ENCODE peak calls at places on chromosomes 1 and 21, in six cellular contexts. One of them, this sample, is unnamed.

GRCh38 chr1:9410737-9411297 is 118.1 kb downstream of the SPSB1 start:
- DNase-seq in epithelial cell of prostate: no peak
- DNase-seq in AG04450: no peak
- DNase-seq in fibroblast of lung: peak
- DNase-seq in psoas muscle: no peak
- DNase-seq in CD8-positive, alpha-beta T cell: no peak
- DNase-seq in this sample: no peak

GRCh38 chr21:46369520-46370235 is 45.7 kb downstream of the PCNT start:
- DNase-seq in epithelial cell of prostate: no peak
- DNase-seq in fibroblast of lung: no peak
- DNase-seq in CD8-positive, alpha-beta T cell: no peak
- DNase-seq in AG04450: no peak
- DNase-seq in psoas muscle: no peak
- DNase-seq in this sample: no peak

GRCh38 chr1:15843826-15844572 is 3.5 kb upstream of the SPEN start:
- DNase-seq in psoas muscle: no peak
- DNase-seq in AG04450: no peak
- DNase-seq in CD8-positive, alpha-beta T cell: no peak
- DNase-seq in epithelial cell of prostate: no peak
- DNase-seq in fibroblast of lung: peak
- DNase-seq in this sample: no peak

GRCh38 chr1:225655509-225656258 is 2.8 kb upstream of the ENAH start:
- DNase-seq in fibroblast of lung: peak
- DNase-seq in epithelial cell of prostate: peak
- DNase-seq in AG04450: peak
- DNase-seq in CD8-positive, alpha-beta T cell: no peak
- DNase-seq in psoas muscle: peak
- DNase-seq in this sample: peak

GRCh38 chr21:29190920-29191319 is 60.5 kb downstream of the MAP3K7CL start:
- DNase-seq in CD8-positive, alpha-beta T cell: no peak
- DNase-seq in fibroblast of lung: no peak
- DNase-seq in AG04450: no peak
- DNase-seq in epithelial cell of prostate: no peak
- DNase-seq in psoas muscle: peak
- DNase-seq in this sample: no peak

GRCh38 chr1:77824694-77825355 is 45.4 kb downstream of the MIGA1 start:
- DNase-seq in fibroblast of lung: no peak
- DNase-seq in CD8-positive, alpha-beta T cell: no peak
- DNase-seq in AG04450: no peak
- DNase-seq in psoas muscle: no peak
- DNase-seq in epithelial cell of prostate: no peak
- DNase-seq in this sample: no peak

GRCh38 chr1:181062800-181063428 is 25.6 kb upstream of the IER5 start:
- DNase-seq in psoas muscle: peak
- DNase-seq in AG04450: peak
- DNase-seq in fibroblast of lung: no peak
- DNase-seq in epithelial cell of prostate: no peak
- DNase-seq in CD8-positive, alpha-beta T cell: peak
- DNase-seq in this sample: no peak

GRCh38 chr1:19070197-19070651 is 113.7 kb upstream of the IFFO2 start:
- DNase-seq in AG04450: no peak
- DNase-seq in psoas muscle: no peak
- DNase-seq in epithelial cell of prostate: no peak
- DNase-seq in CD8-positive, alpha-beta T cell: no peak
- DNase-seq in fibroblast of lung: no peak
- DNase-seq in this sample: no peak

GRCh38 chr1:230073371-230074035 is 6.5 kb downstream of the GALNT2 start:
- DNase-seq in CD8-positive, alpha-beta T cell: no peak
- DNase-seq in epithelial cell of prostate: peak
- DNase-seq in fibroblast of lung: peak
- DNase-seq in AG04450: peak
- DNase-seq in psoas muscle: peak
- DNase-seq in this sample: peak

GRCh38 chr1:88801575-88802208 is 89.7 kb downstream of the GTF2B start:
- DNase-seq in epithelial cell of prostate: peak
- DNase-seq in fibroblast of lung: peak
- DNase-seq in AG04450: no peak
- DNase-seq in psoas muscle: no peak
- DNase-seq in CD8-positive, alpha-beta T cell: no peak
- DNase-seq in this sample: no peak

GRCh38 chr1:163571950-163572349 is 250.2 kb downstream of the NUF2 start:
- DNase-seq in epithelial cell of prostate: no peak
- DNase-seq in fibroblast of lung: no peak
- DNase-seq in psoas muscle: no peak
- DNase-seq in AG04450: no peak
- DNase-seq in CD8-positive, alpha-beta T cell: no peak
- DNase-seq in this sample: no peak

GRCh38 chr1:94246692-94247145 is 9.3 kb upstream of the ARHGAP29 start:
- DNase-seq in epithelial cell of prostate: no peak
- DNase-seq in AG04450: no peak
- DNase-seq in psoas muscle: no peak
- DNase-seq in fibroblast of lung: no peak
- DNase-seq in CD8-positive, alpha-beta T cell: no peak
- DNase-seq in this sample: no peak

GRCh38 chr1:34178072-34178471 is 1.4 kb downstream of the C1orf94 start:
- DNase-seq in fibroblast of lung: no peak
- DNase-seq in psoas muscle: no peak
- DNase-seq in AG04450: no peak
- DNase-seq in epithelial cell of prostate: no peak
- DNase-seq in CD8-positive, alpha-beta T cell: no peak
- DNase-seq in this sample: no peak

GRCh38 chr1:77757616-77758015 is 2.0 kb downstream of the USP33 start:
- DNase-seq in psoas muscle: no peak
- DNase-seq in CD8-positive, alpha-beta T cell: no peak
- DNase-seq in fibroblast of lung: peak
- DNase-seq in AG04450: no peak
- DNase-seq in epithelial cell of prostate: no peak
- DNase-seq in this sample: no peak

GRCh38 chr1:28510350-28511223 is 4.7 kb downstream of the RCC1 start:
- DNase-seq in psoas muscle: no peak
- DNase-seq in CD8-positive, alpha-beta T cell: no peak
- DNase-seq in fibroblast of lung: peak
- DNase-seq in AG04450: no peak
- DNase-seq in epithelial cell of prostate: no peak
- DNase-seq in this sample: no peak

GRCh38 chr1:245683377-245683716 is 528.6 kb downstream of the KIF26B start:
- DNase-seq in psoas muscle: no peak
- DNase-seq in CD8-positive, alpha-beta T cell: no peak
- DNase-seq in fibroblast of lung: no peak
- DNase-seq in AG04450: no peak
- DNase-seq in epithelial cell of prostate: no peak
- DNase-seq in this sample: no peak

GRCh38 chr1:36269408-36269838 is 36.7 kb upstream of the SH3D21 start:
- DNase-seq in fibroblast of lung: peak
- DNase-seq in AG04450: no peak
- DNase-seq in epithelial cell of prostate: no peak
- DNase-seq in CD8-positive, alpha-beta T cell: no peak
- DNase-seq in psoas muscle: no peak
- DNase-seq in this sample: no peak

GRCh38 chr21:42149656-42150457 is 69.1 kb upstream of the ABCG1 start:
- DNase-seq in CD8-positive, alpha-beta T cell: no peak
- DNase-seq in epithelial cell of prostate: no peak
- DNase-seq in psoas muscle: no peak
- DNase-seq in fibroblast of lung: no peak
- DNase-seq in AG04450: no peak
- DNase-seq in this sample: no peak

GRCh38 chr1:2587071-2587859 is 688 bp downstream of the PRXL2B start:
- DNase-seq in psoas muscle: peak
- DNase-seq in AG04450: no peak
- DNase-seq in fibroblast of lung: peak
- DNase-seq in CD8-positive, alpha-beta T cell: no peak
- DNase-seq in epithelial cell of prostate: no peak
- DNase-seq in this sample: peak

GRCh38 chr21:43829161-43829560 is 35.9 kb upstream of the AGPAT3 start:
- DNase-seq in AG04450: no peak
- DNase-seq in psoas muscle: no peak
- DNase-seq in epithelial cell of prostate: no peak
- DNase-seq in fibroblast of lung: no peak
- DNase-seq in CD8-positive, alpha-beta T cell: no peak
- DNase-seq in this sample: no peak

GRCh38 chr21:43825610-43825935 is 36.2 kb downstream of the RRP1 start:
- DNase-seq in epithelial cell of prostate: no peak
- DNase-seq in CD8-positive, alpha-beta T cell: no peak
- DNase-seq in psoas muscle: no peak
- DNase-seq in AG04450: no peak
- DNase-seq in fibroblast of lung: no peak
- DNase-seq in this sample: no peak

GRCh38 chr21:43825936-43826622 is 36.7 kb downstream of the RRP1 start:
- DNase-seq in psoas muscle: peak
- DNase-seq in AG04450: no peak
- DNase-seq in epithelial cell of prostate: no peak
- DNase-seq in CD8-positive, alpha-beta T cell: no peak
- DNase-seq in fibroblast of lung: peak
- DNase-seq in this sample: no peak

GRCh38 chr21:43826623-43826974 is 37.2 kb downstream of the RRP1 start:
- DNase-seq in AG04450: no peak
- DNase-seq in fibroblast of lung: no peak
- DNase-seq in epithelial cell of prostate: no peak
- DNase-seq in psoas muscle: no peak
- DNase-seq in CD8-positive, alpha-beta T cell: no peak
- DNase-seq in this sample: no peak

DNA sequence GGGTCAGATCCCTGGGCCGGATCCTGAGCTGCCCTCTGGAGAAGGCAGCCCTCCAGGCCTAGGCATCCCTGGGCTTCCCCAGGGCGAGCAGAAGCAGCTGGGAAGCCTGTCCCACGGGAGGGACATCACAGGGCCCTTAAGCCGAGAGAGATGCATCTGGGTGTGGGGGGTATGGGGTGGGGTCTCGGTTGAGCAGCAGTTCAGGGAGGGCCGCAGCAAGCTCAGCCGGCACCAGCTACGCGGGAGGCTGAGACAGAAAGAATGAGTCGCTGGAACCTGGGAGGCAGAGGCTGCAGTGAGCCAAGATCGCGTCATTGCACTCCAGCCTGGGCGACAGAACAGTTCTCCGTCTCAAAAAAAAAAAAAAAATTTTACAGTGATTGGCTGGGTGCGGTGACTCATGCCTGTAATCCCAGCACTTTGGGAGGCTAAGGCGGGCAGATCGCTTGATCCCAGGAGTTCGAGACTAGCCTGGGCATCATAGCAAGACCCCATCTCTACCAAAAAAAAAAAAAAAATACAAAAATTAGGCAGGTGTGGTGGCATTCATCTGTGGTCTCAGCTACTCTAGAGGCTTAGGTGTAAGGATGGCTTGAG is 37.7 kb downstream of the RRP1 start:
- DNase-seq in AG04450: no peak
- DNase-seq in psoas muscle: peak
- DNase-seq in CD8-positive, alpha-beta T cell: no peak
- DNase-seq in epithelial cell of prostate: no peak
- DNase-seq in fibroblast of lung: peak
- DNase-seq in this sample: no peak
- H3K27ac ChIP-seq in AG04450: no peak
- H3K27ac ChIP-seq in psoas muscle: peak
- H3K27ac ChIP-seq in CD8-positive, alpha-beta T cell: no peak
- H3K27ac ChIP-seq in epithelial cell of prostate: no peak
- H3K27ac ChIP-seq in fibroblast of lung: no peak
- H3K27ac ChIP-seq in this sample: peak

DNA sequence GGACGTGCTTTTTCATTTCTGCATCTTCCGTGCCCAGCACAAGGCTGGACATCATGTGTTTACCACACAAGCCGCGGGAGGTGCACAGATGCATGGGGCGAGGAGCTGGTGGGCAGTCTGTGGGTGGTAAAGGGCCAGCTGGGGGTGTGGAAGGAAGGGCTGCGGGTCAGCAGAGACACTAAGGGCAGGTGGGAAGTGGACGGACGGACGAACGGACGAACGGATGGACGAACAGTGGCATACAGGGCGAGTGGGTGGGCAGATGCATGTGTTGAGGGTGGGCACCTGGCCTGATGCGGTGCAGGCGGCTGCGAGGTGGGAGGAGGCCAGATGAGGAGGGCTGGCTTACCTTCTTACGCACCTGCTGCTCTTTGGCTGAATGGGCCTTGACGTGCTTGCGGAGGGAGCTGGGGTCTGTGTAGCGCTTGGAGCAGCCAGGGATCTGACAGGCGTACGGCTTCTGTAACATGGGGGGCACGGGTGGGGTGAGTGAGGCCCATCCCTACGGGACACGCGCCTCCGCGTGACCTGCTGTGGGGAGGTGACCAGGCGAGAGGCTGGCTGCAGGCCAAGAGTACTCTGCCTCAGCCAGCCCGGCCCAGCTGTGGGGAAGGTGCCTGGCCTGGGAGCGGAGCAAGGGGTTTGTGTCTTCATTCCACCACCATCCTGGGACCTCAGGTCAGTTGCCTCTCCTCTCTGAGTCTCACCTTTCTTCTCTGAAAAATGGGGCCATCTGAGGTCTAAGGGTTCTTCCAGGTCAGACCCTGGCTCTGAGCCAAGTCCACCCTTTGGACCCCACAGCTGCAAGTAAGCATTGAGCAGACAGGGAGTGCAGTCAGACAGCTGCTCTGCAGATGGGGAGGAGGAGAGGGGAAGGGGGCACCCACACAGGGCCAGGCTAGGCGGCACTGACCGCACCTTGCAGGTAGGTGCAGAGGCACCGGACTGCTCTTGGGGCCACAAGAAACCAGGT is 65.5 kb downstream of the DMRTB1 start:
- DNase-seq in epithelial cell of prostate: no peak
- DNase-seq in psoas muscle: no peak
- DNase-seq in CD8-positive, alpha-beta T cell: no peak
- DNase-seq in fibroblast of lung: no peak
- DNase-seq in AG04450: no peak
- DNase-seq in this sample: no peak
- H3K27ac ChIP-seq in epithelial cell of prostate: no peak
- H3K27ac ChIP-seq in psoas muscle: no peak
- H3K27ac ChIP-seq in CD8-positive, alpha-beta T cell: no peak
- H3K27ac ChIP-seq in fibroblast of lung: no peak
- H3K27ac ChIP-seq in AG04450: no peak
- H3K27ac ChIP-seq in this sample: no peak

GRCh38 chr1:6384962-6385672 is 8.4 kb downstream of the ACOT7 start:
- DNase-seq in epithelial cell of prostate: no peak
- DNase-seq in AG04450: no peak
- DNase-seq in fibroblast of lung: peak
- DNase-seq in CD8-positive, alpha-beta T cell: no peak
- DNase-seq in psoas muscle: no peak
- DNase-seq in this sample: peak
- H3K27ac ChIP-seq in epithelial cell of prostate: peak
- H3K27ac ChIP-seq in AG04450: peak
- H3K27ac ChIP-seq in fibroblast of lung: no peak
- H3K27ac ChIP-seq in CD8-positive, alpha-beta T cell: no peak
- H3K27ac ChIP-seq in psoas muscle: no peak
- H3K27ac ChIP-seq in this sample: peak

GRCh38 chr1:6035719-6036118 is 10.0 kb upstream of the KCNAB2 start:
- DNase-seq in epithelial cell of prostate: no peak
- DNase-seq in AG04450: no peak
- DNase-seq in psoas muscle: no peak
- DNase-seq in fibroblast of lung: no peak
- DNase-seq in CD8-positive, alpha-beta T cell: no peak
- DNase-seq in this sample: no peak

GRCh38 chr1:6034750-6035096 is 11.0 kb upstream of the KCNAB2 start:
- DNase-seq in AG04450: no peak
- DNase-seq in CD8-positive, alpha-beta T cell: no peak
- DNase-seq in fibroblast of lung: no peak
- DNase-seq in psoas muscle: no peak
- DNase-seq in epithelial cell of prostate: no peak
- DNase-seq in this sample: no peak

GRCh38 chr1:6037338-6037762 is 8.3 kb upstream of the KCNAB2 start:
- DNase-seq in psoas muscle: no peak
- DNase-seq in fibroblast of lung: no peak
- DNase-seq in AG04450: no peak
- DNase-seq in epithelial cell of prostate: no peak
- DNase-seq in CD8-positive, alpha-beta T cell: no peak
- DNase-seq in this sample: no peak

GRCh38 chr1:6033986-6034749 is 11.5 kb upstream of the KCNAB2 start:
- DNase-seq in epithelial cell of prostate: no peak
- DNase-seq in AG04450: no peak
- DNase-seq in CD8-positive, alpha-beta T cell: no peak
- DNase-seq in psoas muscle: peak
- DNase-seq in fibroblast of lung: no peak
- DNase-seq in this sample: no peak

GRCh38 chr1:6035265-6035664 is 10.4 kb upstream of the KCNAB2 start:
- DNase-seq in psoas muscle: no peak
- DNase-seq in epithelial cell of prostate: no peak
- DNase-seq in AG04450: no peak
- DNase-seq in fibroblast of lung: no peak
- DNase-seq in CD8-positive, alpha-beta T cell: no peak
- DNase-seq in this sample: no peak
- H3K27ac ChIP-seq in psoas muscle: no peak
- H3K27ac ChIP-seq in epithelial cell of prostate: no peak
- H3K27ac ChIP-seq in AG04450: no peak
- H3K27ac ChIP-seq in fibroblast of lung: no peak
- H3K27ac ChIP-seq in CD8-positive, alpha-beta T cell: no peak
- H3K27ac ChIP-seq in this sample: no peak

This sample was measured in RWPE1.